ENCODE peak calls at places on chromosome 1, in four cellular contexts. P is activated CD8-positive, alpha-beta memory T cell treated with anti-CD3 and anti-CD28 coated beads for 24 hours; J is Calu3; E is stimulated activated CD4-positive, alpha-beta T cell treated with anti-CD3 and anti-CD28 coated beads, Interleukin-4, amount 100 ng/mL, for 4 hours. Z is an unnamed sample.

GRCh38 chr1:34166191-34167090 is 1.4 kb upstream of the CSMD2 start:
- DNase-seq in P (no peak), J (no peak), E (no peak), Z (no peak)

GRCh38 chr1:5649166-5649551 is 343.1 kb downstream of the NPHP4 start:
- DNase-seq in P (no peak), J (no peak), E (no peak), Z (no peak)

GRCh38 chr1:43143441-43143888 is 28.6 kb downstream of the EBNA1BP2 start:
- DNase-seq in P (no peak), J (peak), E (no peak), Z (no peak)

GRCh38 chr1:76086597-76086996 is 12.1 kb downstream of the ST6GALNAC3 start:
- DNase-seq in P (no peak), J (no peak), E (no peak), Z (no peak)

GRCh38 chr1:85473390-85473789 is 8.4 kb upstream of the DDAH1 start:
- DNase-seq in P (no peak), J (no peak), E (no peak), Z (no peak)

GRCh38 chr1:31396633-31397351 is 16.2 kb upstream of the SERINC2 start:
- DNase-seq in P (no peak), J (peak), E (no peak), Z (no peak)

GRCh38 chr1:245704765-245705164 is 550.0 kb downstream of the KIF26B start:
- DNase-seq in P (no peak), J (no peak), E (no peak), Z (no peak)

GRCh38 chr1:63651110-63651776 is 58.0 kb downstream of the PGM1 start:
- DNase-seq in P (no peak), J (no peak), E (no peak), Z (no peak)

GRCh38 chr1:75310067-75310466 is 175.9 kb downstream of the LHX8 start:
- DNase-seq in P (no peak), J (peak), E (no peak), Z (no peak)